ENCODE peak calls at places on chromosome 6, in ten cellular contexts. One of them, this sample, is unnamed. For H4K20me1, the result is how much of the 10 kb centered on the place peaks cover.

GRCh38 chr6:26088344-26088743 is 1.1 kb downstream of the HFE start:
- DNase-seq in endothelial cell of umbilical vein: no peak
- DNase-seq in PC-3: no peak
- DNase-seq in IMR-90: no peak
- DNase-seq in HCT116: no peak
- DNase-seq in fibroblast of lung: no peak
- DNase-seq in mammary epithelial cell: no peak
- DNase-seq in Karpas-422: no peak
- DNase-seq in astrocyte: no peak
- DNase-seq in GM23248: peak
- DNase-seq in this sample: no peak

GRCh38 chr6:168031411-168032382 is 34.2 kb downstream of the KIF25 start:
- DNase-seq in mammary epithelial cell: no peak
- DNase-seq in astrocyte: peak
- DNase-seq in IMR-90: peak
- DNase-seq in endothelial cell of umbilical vein: no peak
- DNase-seq in Karpas-422: no peak
- DNase-seq in PC-3: no peak
- DNase-seq in HCT116: no peak
- DNase-seq in fibroblast of lung: peak
- DNase-seq in GM23248: peak
- DNase-seq in this sample: no peak

GRCh38 chr6:33578588-33579011 is 1.5 kb downstream of the BAK1 start:
- DNase-seq in endothelial cell of umbilical vein: no peak
- DNase-seq in GM23248: no peak
- DNase-seq in mammary epithelial cell: no peak
- DNase-seq in fibroblast of lung: no peak
- DNase-seq in PC-3: no peak
- DNase-seq in astrocyte: no peak
- DNase-seq in IMR-90: no peak
- DNase-seq in HCT116: no peak
- DNase-seq in Karpas-422: no peak
- DNase-seq in this sample: no peak

GRCh38 chr6:3176562-3177355 is 19.4 kb upstream of the TUBB2A start:
- DNase-seq in GM23248: peak
- DNase-seq in Karpas-422: peak
- DNase-seq in astrocyte: peak
- DNase-seq in PC-3: peak
- DNase-seq in mammary epithelial cell: peak
- DNase-seq in IMR-90: peak
- DNase-seq in endothelial cell of umbilical vein: peak
- DNase-seq in fibroblast of lung: peak
- DNase-seq in HCT116: peak
- DNase-seq in this sample: no peak

GRCh38 chr6:13762648-13763441 is 51.2 kb upstream of the RANBP9 start:
- DNase-seq in astrocyte: peak
- DNase-seq in Karpas-422: no peak
- DNase-seq in IMR-90: peak
- DNase-seq in mammary epithelial cell: peak
- DNase-seq in PC-3: no peak
- DNase-seq in HCT116: no peak
- DNase-seq in GM23248: peak
- DNase-seq in endothelial cell of umbilical vein: no peak
- DNase-seq in fibroblast of lung: peak
- DNase-seq in this sample: no peak

GRCh38 chr6:36609582-36609981 is 15.4 kb downstream of the SRSF3 start:
- DNase-seq in IMR-90: no peak
- DNase-seq in GM23248: no peak
- DNase-seq in fibroblast of lung: no peak
- DNase-seq in mammary epithelial cell: no peak
- DNase-seq in PC-3: no peak
- DNase-seq in HCT116: no peak
- DNase-seq in endothelial cell of umbilical vein: no peak
- DNase-seq in Karpas-422: no peak
- DNase-seq in astrocyte: no peak
- DNase-seq in this sample: no peak

GRCh38 chr6:100504786-100505737 is 40.3 kb upstream of the SIM1 start:
- DNase-seq in HCT116: peak
- DNase-seq in Karpas-422: no peak
- DNase-seq in IMR-90: peak
- DNase-seq in PC-3: peak
- DNase-seq in fibroblast of lung: peak
- DNase-seq in GM23248: peak
- DNase-seq in endothelial cell of umbilical vein: peak
- DNase-seq in mammary epithelial cell: peak
- DNase-seq in astrocyte: peak
- DNase-seq in this sample: no peak

GRCh38 chr6:2651536-2651935 is 99.2 kb downstream of the MYLK4 start:
- DNase-seq in endothelial cell of umbilical vein: no peak
- DNase-seq in Karpas-422: no peak
- DNase-seq in PC-3: no peak
- DNase-seq in GM23248: no peak
- DNase-seq in HCT116: no peak
- DNase-seq in astrocyte: no peak
- DNase-seq in mammary epithelial cell: no peak
- DNase-seq in IMR-90: no peak
- DNase-seq in fibroblast of lung: no peak
- DNase-seq in this sample: no peak

GRCh38 chr6:52503344-52503747 is 73.5 kb downstream of the TRAM2 start:
- DNase-seq in fibroblast of lung: peak
- DNase-seq in astrocyte: no peak
- DNase-seq in GM23248: peak
- DNase-seq in endothelial cell of umbilical vein: no peak
- DNase-seq in Karpas-422: peak
- DNase-seq in IMR-90: no peak
- DNase-seq in mammary epithelial cell: no peak
- DNase-seq in HCT116: no peak
- DNase-seq in PC-3: peak
- DNase-seq in this sample: peak

GRCh38 chr6:52504778-52505127 is 72.1 kb downstream of the TRAM2 start:
- DNase-seq in Karpas-422: no peak
- DNase-seq in fibroblast of lung: no peak
- DNase-seq in HCT116: no peak
- DNase-seq in astrocyte: no peak
- DNase-seq in IMR-90: no peak
- DNase-seq in mammary epithelial cell: no peak
- DNase-seq in endothelial cell of umbilical vein: peak
- DNase-seq in GM23248: no peak
- DNase-seq in PC-3: no peak
- DNase-seq in this sample: no peak

GRCh38 chr6:52502306-52503029 is 74.4 kb downstream of the TRAM2 start:
- DNase-seq in PC-3: no peak
- DNase-seq in endothelial cell of umbilical vein: no peak
- DNase-seq in IMR-90: no peak
- DNase-seq in Karpas-422: no peak
- DNase-seq in HCT116: no peak
- DNase-seq in mammary epithelial cell: no peak
- DNase-seq in astrocyte: no peak
- DNase-seq in GM23248: no peak
- DNase-seq in fibroblast of lung: no peak
- DNase-seq in this sample: no peak

GRCh38 chr6:52505726-52506501 is 70.9 kb downstream of the TRAM2 start:
- DNase-seq in GM23248: no peak
- DNase-seq in astrocyte: no peak
- DNase-seq in Karpas-422: no peak
- DNase-seq in endothelial cell of umbilical vein: no peak
- DNase-seq in fibroblast of lung: no peak
- DNase-seq in PC-3: no peak
- DNase-seq in mammary epithelial cell: no peak
- DNase-seq in IMR-90: no peak
- DNase-seq in HCT116: no peak
- DNase-seq in this sample: no peak

DNA sequence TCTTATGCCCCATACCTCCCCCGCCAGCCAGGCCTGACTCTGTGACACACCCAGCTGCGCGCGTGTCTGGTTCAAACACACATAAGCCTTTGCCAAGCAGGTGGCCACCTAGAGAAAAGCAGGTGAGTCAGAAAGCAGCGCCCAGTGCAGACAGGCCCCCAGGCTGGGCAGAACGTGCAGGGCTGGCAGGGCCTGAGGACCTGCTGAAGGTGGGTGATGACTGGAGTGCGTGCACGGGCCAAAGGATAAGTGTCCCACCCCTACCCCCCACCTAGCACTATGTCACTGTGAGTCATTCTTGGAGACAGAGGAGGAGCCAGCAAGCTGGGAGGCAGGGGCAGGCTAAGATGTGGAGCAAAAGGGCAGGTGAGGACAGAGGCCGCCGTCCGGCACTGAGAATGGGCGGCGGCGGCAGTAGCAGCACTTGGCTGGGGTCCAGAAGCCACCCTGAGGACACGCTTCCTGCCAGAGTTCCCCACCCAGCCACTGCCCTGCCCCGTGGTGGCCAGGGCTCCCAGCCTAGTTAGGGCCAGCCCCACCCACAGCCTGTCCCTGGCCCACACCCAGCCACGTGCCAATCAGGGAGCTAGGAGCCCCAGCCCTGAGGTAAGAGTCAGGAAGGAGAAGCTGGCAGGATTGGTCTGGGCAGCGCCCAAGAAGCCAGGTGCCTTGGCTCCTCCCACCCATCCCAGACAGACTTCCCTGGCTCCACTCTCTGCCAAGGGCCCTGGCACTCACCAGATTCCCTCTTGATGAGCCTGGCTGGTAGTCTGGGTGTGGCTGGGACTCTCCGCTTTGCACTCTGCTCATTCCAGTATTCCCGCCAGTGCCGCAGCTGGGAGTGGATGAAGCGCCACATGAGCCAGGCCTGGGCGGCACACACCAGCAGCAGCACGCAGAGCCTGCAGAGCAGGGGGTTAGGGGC is 72.7 kb downstream of the TRAM2 start:
- DNase-seq in Karpas-422: no peak
- DNase-seq in astrocyte: peak
- DNase-seq in fibroblast of lung: peak
- DNase-seq in endothelial cell of umbilical vein: peak
- DNase-seq in GM23248: peak
- DNase-seq in mammary epithelial cell: peak
- DNase-seq in HCT116: peak
- DNase-seq in IMR-90: peak
- DNase-seq in PC-3: peak
- DNase-seq in this sample: no peak
- H3K4me3 ChIP-seq in Karpas-422: no peak
- H3K4me3 ChIP-seq in astrocyte: no peak
- H3K4me3 ChIP-seq in fibroblast of lung: no peak
- H3K4me3 ChIP-seq in endothelial cell of umbilical vein: no peak
- H3K4me3 ChIP-seq in GM23248: no peak
- H3K4me3 ChIP-seq in mammary epithelial cell: no peak
- H3K4me3 ChIP-seq in HCT116: peak
- H3K4me3 ChIP-seq in IMR-90: no peak
- H3K4me3 ChIP-seq in PC-3: peak
- H3K4me3 ChIP-seq in this sample: no peak

DNA sequence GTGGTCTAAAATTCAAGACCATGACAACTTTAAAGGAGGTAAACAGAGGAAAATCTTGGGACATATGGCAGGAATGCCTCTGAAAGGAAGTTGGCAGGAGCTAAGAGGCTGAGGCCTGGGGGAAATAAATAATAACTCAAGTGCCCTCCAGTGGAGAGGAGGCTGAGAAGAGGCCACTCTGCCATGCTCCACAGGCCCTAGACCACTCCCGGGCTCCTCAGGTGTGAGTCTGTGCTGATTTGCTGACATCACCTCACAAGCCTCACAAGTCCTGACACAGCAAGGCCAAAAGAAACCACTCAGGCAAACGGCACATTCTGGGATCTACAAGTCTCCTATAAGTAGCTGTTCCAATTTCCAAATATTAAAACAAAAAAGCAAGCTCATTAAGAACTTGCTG is 91.0 kb upstream of the RIPOR2 start:
- DNase-seq in endothelial cell of umbilical vein: no peak
- DNase-seq in PC-3: no peak
- DNase-seq in GM23248: no peak
- DNase-seq in mammary epithelial cell: no peak
- DNase-seq in Karpas-422: peak
- DNase-seq in HCT116: no peak
- DNase-seq in astrocyte: no peak
- DNase-seq in IMR-90: no peak
- DNase-seq in fibroblast of lung: no peak
- DNase-seq in this sample: no peak
- H4K20me1 ChIP-seq in endothelial cell of umbilical vein: under half
- H4K20me1 ChIP-seq in PC-3: under half
- H4K20me1 ChIP-seq in GM23248: under half
- H4K20me1 ChIP-seq in mammary epithelial cell: under half
- H4K20me1 ChIP-seq in Karpas-422: under half
- H4K20me1 ChIP-seq in HCT116: under half
- H4K20me1 ChIP-seq in astrocyte: under half
- H4K20me1 ChIP-seq in IMR-90: under half
- H4K20me1 ChIP-seq in fibroblast of lung: under half
- H4K20me1 ChIP-seq in this sample: under half

GRCh38 chr6:41683460-41684310 is 45.4 kb downstream of the MDFI start:
- DNase-seq in IMR-90: peak
- DNase-seq in fibroblast of lung: peak
- DNase-seq in PC-3: peak
- DNase-seq in Karpas-422: peak
- DNase-seq in astrocyte: peak
- DNase-seq in HCT116: no peak
- DNase-seq in mammary epithelial cell: peak
- DNase-seq in GM23248: peak
- DNase-seq in endothelial cell of umbilical vein: peak
- DNase-seq in this sample: peak

GRCh38 chr6:41684311-41685182 is 46.3 kb downstream of the MDFI start:
- DNase-seq in HCT116: no peak
- DNase-seq in PC-3: no peak
- DNase-seq in GM23248: no peak
- DNase-seq in IMR-90: no peak
- DNase-seq in mammary epithelial cell: no peak
- DNase-seq in astrocyte: no peak
- DNase-seq in Karpas-422: no peak
- DNase-seq in endothelial cell of umbilical vein: no peak
- DNase-seq in fibroblast of lung: no peak
- DNase-seq in this sample: no peak

GRCh38 chr6:41682966-41683459 is 44.7 kb downstream of the MDFI start:
- DNase-seq in endothelial cell of umbilical vein: no peak
- DNase-seq in fibroblast of lung: no peak
- DNase-seq in IMR-90: no peak
- DNase-seq in GM23248: peak
- DNase-seq in Karpas-422: no peak
- DNase-seq in mammary epithelial cell: no peak
- DNase-seq in astrocyte: no peak
- DNase-seq in PC-3: no peak
- DNase-seq in HCT116: no peak
- DNase-seq in this sample: no peak

GRCh38 chr6:41682056-41682477 is 43.8 kb downstream of the MDFI start:
- DNase-seq in mammary epithelial cell: peak
- DNase-seq in IMR-90: peak
- DNase-seq in Karpas-422: peak
- DNase-seq in PC-3: peak
- DNase-seq in astrocyte: peak
- DNase-seq in GM23248: peak
- DNase-seq in fibroblast of lung: peak
- DNase-seq in HCT116: peak
- DNase-seq in endothelial cell of umbilical vein: peak
- DNase-seq in this sample: peak

GRCh38 chr6:41682497-41682961 is 44.3 kb downstream of the MDFI start:
- DNase-seq in HCT116: no peak
- DNase-seq in mammary epithelial cell: no peak
- DNase-seq in fibroblast of lung: no peak
- DNase-seq in PC-3: no peak
- DNase-seq in astrocyte: no peak
- DNase-seq in GM23248: no peak
- DNase-seq in endothelial cell of umbilical vein: no peak
- DNase-seq in IMR-90: no peak
- DNase-seq in Karpas-422: no peak
- DNase-seq in this sample: no peak
- H3K4me3 ChIP-seq in HCT116: no peak
- H3K4me3 ChIP-seq in mammary epithelial cell: no peak
- H3K4me3 ChIP-seq in fibroblast of lung: no peak
- H3K4me3 ChIP-seq in PC-3: no peak
- H3K4me3 ChIP-seq in astrocyte: no peak
- H3K4me3 ChIP-seq in GM23248: no peak
- H3K4me3 ChIP-seq in endothelial cell of umbilical vein: no peak
- H3K4me3 ChIP-seq in IMR-90: no peak
- H3K4me3 ChIP-seq in Karpas-422: no peak
- H3K4me3 ChIP-seq in this sample: no peak

GRCh38 chr6:132512342-132512637 is 626 bp downstream of the STX7 start:
- DNase-seq in endothelial cell of umbilical vein: no peak
- DNase-seq in Karpas-422: no peak
- DNase-seq in fibroblast of lung: no peak
- DNase-seq in PC-3: no peak
- DNase-seq in IMR-90: no peak
- DNase-seq in astrocyte: no peak
- DNase-seq in mammary epithelial cell: no peak
- DNase-seq in HCT116: no peak
- DNase-seq in GM23248: no peak
- DNase-seq in this sample: no peak

GRCh38 chr6:132511836-132512230 is 1.1 kb downstream of the STX7 start:
- DNase-seq in IMR-90: no peak
- DNase-seq in HCT116: no peak
- DNase-seq in mammary epithelial cell: no peak
- DNase-seq in GM23248: no peak
- DNase-seq in PC-3: no peak
- DNase-seq in fibroblast of lung: no peak
- DNase-seq in endothelial cell of umbilical vein: peak
- DNase-seq in astrocyte: no peak
- DNase-seq in Karpas-422: peak
- DNase-seq in this sample: no peak

GRCh38 chr6:132513821-132514545 is 1.1 kb upstream of the STX7 start:
- DNase-seq in IMR-90: no peak
- DNase-seq in HCT116: no peak
- DNase-seq in Karpas-422: no peak
- DNase-seq in fibroblast of lung: peak
- DNase-seq in astrocyte: no peak
- DNase-seq in GM23248: no peak
- DNase-seq in endothelial cell of umbilical vein: no peak
- DNase-seq in mammary epithelial cell: no peak
- DNase-seq in PC-3: no peak
- DNase-seq in this sample: no peak

GRCh38 chr6:132511159-132511835 is 1.6 kb downstream of the STX7 start:
- DNase-seq in GM23248: peak
- DNase-seq in mammary epithelial cell: no peak
- DNase-seq in HCT116: no peak
- DNase-seq in endothelial cell of umbilical vein: peak
- DNase-seq in fibroblast of lung: no peak
- DNase-seq in IMR-90: no peak
- DNase-seq in Karpas-422: peak
- DNase-seq in astrocyte: no peak
- DNase-seq in PC-3: no peak
- DNase-seq in this sample: no peak

GRCh38 chr6:132512638-132513632 is at the start of gene STX7:
- DNase-seq in astrocyte: peak
- DNase-seq in PC-3: peak
- DNase-seq in HCT116: peak
- DNase-seq in mammary epithelial cell: peak
- DNase-seq in endothelial cell of umbilical vein: peak
- DNase-seq in GM23248: peak
- DNase-seq in IMR-90: peak
- DNase-seq in Karpas-422: peak
- DNase-seq in fibroblast of lung: peak
- DNase-seq in this sample: peak
- H4K20me1 ChIP-seq in astrocyte: under half
- H4K20me1 ChIP-seq in PC-3: under half
- H4K20me1 ChIP-seq in HCT116: under half
- H4K20me1 ChIP-seq in mammary epithelial cell: under half
- H4K20me1 ChIP-seq in endothelial cell of umbilical vein: under half
- H4K20me1 ChIP-seq in GM23248: under half
- H4K20me1 ChIP-seq in IMR-90: under half
- H4K20me1 ChIP-seq in Karpas-422: under half
- H4K20me1 ChIP-seq in fibroblast of lung: under half
- H4K20me1 ChIP-seq in this sample: under half

This sample was measured in neural progenitor cell.